ENCODE peak calls at places on chromosomes 12 and 14, in ten cellular contexts. T is AG10803; E is foreskin keratinocyte; Q is dorsolateral prefrontal cortex; V is CD8-positive, alpha-beta T cell; S is CD4-positive, alpha-beta T cell; P is endothelial cell of umbilical vein; H is HFF-Myc; O is BE2C; L is HCT116. W is an unnamed sample.

GRCh38 chr14:91170504-91171121 is 56.7 kb downstream of the DGLUCY start:
- DNase-seq in T (peak), E (no peak), Q (no peak), V (no peak), S (no peak), P (peak), H (no peak), O (peak), L (no peak), W (no peak)

GRCh38 chr14:98444077-98444476 is 827.9 kb downstream of the BCL11B start:
- DNase-seq in T (no peak), E (no peak), Q (no peak), V (peak), S (peak), P (no peak), H (no peak), O (no peak), L (no peak), W (no peak)

GRCh38 chr12:110937104-110937641 is 16.8 kb upstream of the MYL2 start:
- DNase-seq in T (peak), E (peak), Q (peak), V (peak), S (peak), P (peak), H (peak), O (peak), L (peak), W (no peak)

GRCh38 chr12:121784460-121784859 is 9.0 kb downstream of the RHOF start:
- DNase-seq in T (peak), E (peak), Q (no peak), V (no peak), S (no peak), P (peak), H (peak), O (no peak), L (no peak), W (no peak)

GRCh38 chr14:73795974-73796373 is 55.7 kb upstream of the PTGR2 start:
- DNase-seq in T (peak), E (peak), Q (no peak), V (no peak), S (no peak), P (no peak), H (peak), O (no peak), L (peak), W (no peak)

GRCh38 chr14:26730929-26731618 is 133.2 kb upstream of the NOVA1 start:
- DNase-seq in T (no peak), E (peak), Q (no peak), V (no peak), S (no peak), P (peak), H (no peak), O (peak), L (no peak), W (no peak)

GRCh38 chr14:51595831-51596472 is 55.8 kb upstream of the FRMD6 start:
- DNase-seq in T (peak), E (no peak), Q (no peak), V (no peak), S (no peak), P (no peak), H (no peak), O (no peak), L (no peak), W (no peak)

GRCh38 chr12:41981758-41982157 is 162.9 kb downstream of the GXYLT1 start:
- DNase-seq in T (no peak), E (peak), Q (no peak), V (no peak), S (no peak), P (no peak), H (peak), O (no peak), L (peak), W (no peak)

GRCh38 chr14:24670594-24670993 is 36.6 kb upstream of the GZMB start:
- DNase-seq in T (no peak), E (no peak), Q (no peak), V (no peak), S (no peak), P (no peak), H (no peak), O (no peak), L (no peak), W (no peak)

GRCh38 chr14:56117765-56118610 is at the start of gene PELI2:
- DNase-seq in T (peak), E (no peak), Q (peak), V (peak), S (peak), P (peak), H (no peak), O (peak), L (peak), W (peak)

GRCh38 chr12:11701398-11701797 is 51.9 kb downstream of the ETV6 start:
- DNase-seq in T (no peak), E (no peak), Q (no peak), V (no peak), S (no peak), P (peak), H (no peak), O (no peak), L (no peak), W (no peak)

GRCh38 chr12:88052686-88053085 is 23.5 kb upstream of the C12orf50 start:
- DNase-seq in T (peak), E (peak), Q (peak), V (no peak), S (no peak), P (peak), H (no peak), O (peak), L (peak), W (no peak)

GRCh38 chr12:106581543-106582263 is 1.1 kb upstream of the RFX4 start:
- DNase-seq in T (no peak), E (no peak), Q (no peak), V (no peak), S (no peak), P (no peak), H (no peak), O (no peak), L (no peak), W (no peak)

GRCh38 chr12:41983896-41984295 is 160.8 kb downstream of the GXYLT1 start:
- DNase-seq in T (no peak), E (no peak), Q (no peak), V (no peak), S (no peak), P (no peak), H (no peak), O (no peak), L (no peak), W (no peak)

GRCh38 chr12:3305904-3306619 is 184.9 kb upstream of the PRMT8 start:
- DNase-seq in T (no peak), E (no peak), Q (peak), V (no peak), S (no peak), P (no peak), H (no peak), O (no peak), L (no peak), W (no peak)

GRCh38 chr12:108734200-108734906 is 3.0 kb upstream of the CORO1C start:
- DNase-seq in T (peak), E (peak), Q (peak), V (no peak), S (no peak), P (peak), H (peak), O (no peak), L (peak), W (no peak)

GRCh38 chr12:49616533-49617219 is 6.7 kb upstream of the PRPF40B start:
- DNase-seq in T (no peak), E (no peak), Q (no peak), V (no peak), S (no peak), P (no peak), H (no peak), O (no peak), L (no peak), W (no peak)

GRCh38 chr14:33938131-33938949 is 12.5 kb downstream of the EGLN3 start:
- DNase-seq in T (peak), E (no peak), Q (peak), V (no peak), S (no peak), P (no peak), H (no peak), O (peak), L (peak), W (no peak)

GRCh38 chr14:102097441-102098135 is 10.7 kb upstream of the HSP90AA1 start:
- DNase-seq in T (no peak), E (no peak), Q (no peak), V (no peak), S (no peak), P (no peak), H (no peak), O (no peak), L (no peak), W (no peak)

GRCh38 chr12:126338031-126338441 is 1272.8 kb downstream of the AACS start:
- DNase-seq in T (peak), E (no peak), Q (no peak), V (no peak), S (no peak), P (no peak), H (no peak), O (no peak), L (no peak), W (no peak)

GRCh38 chr12:124490584-124491305 is 76.7 kb downstream of the NCOR2 start:
- DNase-seq in T (no peak), E (no peak), Q (peak), V (no peak), S (no peak), P (no peak), H (no peak), O (peak), L (no peak), W (no peak)

GRCh38 chr12:15184484-15184883 is 36.7 kb downstream of the RERG start:
- DNase-seq in T (no peak), E (no peak), Q (no peak), V (no peak), S (no peak), P (no peak), H (no peak), O (no peak), L (no peak), W (no peak)

GRCh38 chr14:105876158-105876557 is 349.8 kb downstream of the TMEM121 start:
- DNase-seq in T (no peak), E (no peak), Q (no peak), V (peak), S (no peak), P (no peak), H (no peak), O (peak), L (no peak), W (no peak)

GRCh38 chr12:112599871-112600270 is 181.1 kb downstream of the PTPN11 start:
- DNase-seq in T (peak), E (peak), Q (no peak), V (no peak), S (no peak), P (no peak), H (no peak), O (no peak), L (no peak), W (no peak)

GRCh38 chr14:95432152-95433093 is 84.0 kb downstream of the SYNE3 start:
- DNase-seq in T (peak), E (no peak), Q (peak), V (no peak), S (no peak), P (peak), H (no peak), O (peak), L (no peak), W (no peak)

GRCh38 chr14:42095155-42095554 is 488.5 kb downstream of the LRFN5 start:
- DNase-seq in T (no peak), E (no peak), Q (no peak), V (no peak), S (no peak), P (no peak), H (no peak), O (no peak), L (no peak), W (no peak)

GRCh38 chr12:13147688-13148531 is 44.4 kb upstream of the GSG1 start:
- DNase-seq in T (no peak), E (no peak), Q (no peak), V (no peak), S (no peak), P (no peak), H (no peak), O (no peak), L (no peak), W (no peak)

GRCh38 chr14:85479306-85479705 is 50.6 kb upstream of the FLRT2 start:
- DNase-seq in T (no peak), E (no peak), Q (no peak), V (no peak), S (no peak), P (no peak), H (no peak), O (no peak), L (no peak), W (no peak)

GRCh38 chr12:131390408-131391100 is 320.3 kb upstream of the SFSWAP start:
- DNase-seq in T (no peak), E (no peak), Q (no peak), V (no peak), S (no peak), P (no peak), H (no peak), O (no peak), L (peak), W (no peak)

GRCh38 chr12:120962487-120963054 is 15.8 kb upstream of the HNF1A start:
- DNase-seq in T (no peak), E (peak), Q (no peak), V (no peak), S (no peak), P (no peak), H (no peak), O (no peak), L (no peak), W (no peak)

GRCh38 chr14:58992935-58993334 is 195.5 kb upstream of the DAAM1 start:
- DNase-seq in T (no peak), E (peak), Q (no peak), V (no peak), S (no peak), P (no peak), H (no peak), O (no peak), L (no peak), W (no peak)

GRCh38 chr14:99716091-99716849 is 32.2 kb downstream of the CYP46A1 start:
- DNase-seq in T (no peak), E (no peak), Q (no peak), V (peak), S (no peak), P (no peak), H (no peak), O (no peak), L (no peak), W (no peak)

GRCh38 chr14:103074699-103075341 is 9.2 kb upstream of the LBHD2 start:
- DNase-seq in T (no peak), E (no peak), Q (no peak), V (no peak), S (no peak), P (no peak), H (no peak), O (peak), L (no peak), W (peak)

GRCh38 chr14:70130498-70130897 is 58.3 kb downstream of the SLC8A3 start:
- DNase-seq in T (no peak), E (no peak), Q (no peak), V (no peak), S (no peak), P (no peak), H (no peak), O (no peak), L (no peak), W (no peak)

GRCh38 chr14:74501135-74501614 is 7.6 kb downstream of the ISCA2 start:
- DNase-seq in T (peak), E (no peak), Q (peak), V (no peak), S (no peak), P (peak), H (peak), O (peak), L (no peak), W (peak)

GRCh38 chr14:95340201-95340697 is 20.5 kb upstream of the CLMN start:
- DNase-seq in T (no peak), E (no peak), Q (no peak), V (no peak), S (no peak), P (no peak), H (no peak), O (no peak), L (no peak), W (no peak)

GRCh38 chr12:68899251-68899771 is 33.7 kb downstream of the CPM start:
- DNase-seq in T (peak), E (peak), Q (peak), V (no peak), S (no peak), P (no peak), H (peak), O (no peak), L (peak), W (no peak)

GRCh38 chr12:59193476-59194050 is 273.3 kb upstream of the LRIG3 start:
- DNase-seq in T (no peak), E (peak), Q (no peak), V (no peak), S (no peak), P (no peak), H (no peak), O (no peak), L (no peak), W (no peak)

GRCh38 chr14:71776463-71777359 is 155.5 kb upstream of the RGS6 start:
- DNase-seq in T (peak), E (no peak), Q (no peak), V (no peak), S (no peak), P (peak), H (no peak), O (no peak), L (no peak), W (no peak)
- TF ChIP-seq CTCF in T (no peak), E (no peak), Q (no peak), V (no peak), S (no peak), P (no peak), H (no peak), O (peak), L (peak), W (no peak)

GRCh38 chr12:113996026-113996425 is 29.9 kb upstream of the RBM19 start:
- DNase-seq in T (no peak), E (no peak), Q (no peak), V (no peak), S (no peak), P (no peak), H (no peak), O (no peak), L (no peak), W (no peak)
- TF ChIP-seq CTCF in T (peak), E (no peak), Q (no peak), V (no peak), S (no peak), P (no peak), H (peak), O (no peak), L (peak), W (no peak)

GRCh38 chr12:122866379-122866778 is 29.5 kb downstream of the VPS37B start:
- DNase-seq in T (no peak), E (no peak), Q (peak), V (no peak), S (no peak), P (no peak), H (no peak), O (no peak), L (no peak), W (no peak)

GRCh38 chr12:122864894-122865253 is 29.6 kb downstream of the HIP1R start:
- DNase-seq in T (no peak), E (no peak), Q (peak), V (no peak), S (no peak), P (no peak), H (no peak), O (no peak), L (no peak), W (no peak)

GRCh38 chr12:122866950-122867607 is 28.8 kb downstream of the VPS37B start:
- DNase-seq in T (no peak), E (no peak), Q (peak), V (no peak), S (no peak), P (no peak), H (no peak), O (no peak), L (no peak), W (no peak)

GRCh38 chr12:122867701-122868461 is 28.0 kb downstream of the VPS37B start:
- DNase-seq in T (no peak), E (peak), Q (no peak), V (no peak), S (no peak), P (peak), H (no peak), O (peak), L (no peak), W (no peak)

GRCh38 chr12:122865268-122866231 is 30.3 kb downstream of the HIP1R start:
- DNase-seq in T (no peak), E (no peak), Q (peak), V (no peak), S (no peak), P (peak), H (no peak), O (peak), L (peak), W (no peak)
- TF ChIP-seq CTCF in T (peak), E (peak), Q (peak), V (no peak), S (no peak), P (peak), H (peak), O (peak), L (peak), W (no peak)

DNA sequence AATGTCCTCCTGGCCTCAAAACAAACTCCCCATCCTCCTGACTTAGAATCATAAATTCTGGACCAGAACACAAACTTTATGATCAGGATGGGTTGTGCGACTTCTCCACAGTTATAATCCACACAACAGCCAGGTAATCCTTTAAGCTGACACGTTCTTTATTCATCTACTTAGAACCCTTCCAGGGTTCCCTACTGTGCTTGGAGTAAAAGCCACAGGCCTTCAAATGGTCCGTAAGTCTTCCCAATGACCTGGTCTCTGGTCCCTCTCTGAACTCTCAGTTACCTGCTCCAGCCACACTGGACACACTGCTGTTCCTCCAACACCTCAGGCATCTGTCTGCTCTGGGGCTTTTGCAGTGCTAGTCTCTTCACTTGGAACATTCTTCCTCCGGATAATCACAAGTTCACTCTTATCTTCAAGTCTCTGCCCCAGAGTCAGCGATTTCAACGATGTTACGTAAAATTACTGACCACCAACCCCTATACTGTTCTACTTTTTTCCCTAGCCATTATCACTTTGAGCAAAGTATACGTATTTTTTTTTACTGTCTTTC is 1.7 kb upstream of the RNASE7 start:
- DNase-seq in T (no peak), E (no peak), Q (no peak), V (no peak), S (no peak), P (no peak), H (no peak), O (no peak), L (no peak), W (no peak)
- TF ChIP-seq CTCF in T (no peak), E (no peak), Q (peak), V (no peak), S (no peak), P (no peak), H (no peak), O (no peak), L (no peak), W (no peak)

W was measured in omental fat pad.